ENCODE peak calls at places on chromosome 17, in ten cellular contexts. M is glutamatergic neuron; Y is mesothelial cell of epicardium; C is foreskin fibroblast; X is NCI-H1048; A is fibroblast of pulmonary artery; J is CD8-positive, alpha-beta memory T cell; U is activated CD4-positive, alpha-beta T cell treated with anti-CD3 and anti-CD28 coated beads for 1 hour; P is fibroblast of gingiva; E is left lung. N is an unnamed sample.

GRCh38 chr17:83074696-83075223 is 4.6 kb upstream of the METRNL start:
- DNase-seq in A (no peak), C (no peak), U (no peak), E (no peak), Y (no peak), J (no peak), X (no peak), P (no peak), M (no peak), N (no peak)

GRCh38 chr17:79473111-79473835 is 137.6 kb downstream of the RBFOX3 start:
- DNase-seq in P (no peak), M (no peak), E (peak; percentile 34), Y (no peak), C (no peak), U (no peak), A (no peak), X (no peak), J (no peak), N (no peak)

GRCh38 chr17:8922451-8922850 is 43.1 kb downstream of the PIK3R5 start:
- DNase-seq in M (no peak), E (no peak), X (no peak), J (no peak), A (peak; percentile 91), Y (no peak), C (peak; percentile 73), U (no peak), P (peak; percentile 70), N (no peak)

GRCh38 chr17:75371981-75372380 is 33.5 kb downstream of the GRB2 start:
- DNase-seq in M (no peak), E (no peak), U (no peak), C (no peak), X (no peak), Y (no peak), A (no peak), P (no peak), J (no peak), N (no peak)

GRCh38 chr17:80899402-80900268 is 92.0 kb upstream of the CHMP6 start:
- DNase-seq in P (no peak), Y (no peak), C (peak; percentile 47), E (peak; percentile 59), M (peak; percentile 72), J (peak; percentile 57), X (no peak), U (peak; percentile 71), A (peak; percentile 14), N (peak; percentile 74)

GRCh38 chr17:49018673-49019215 is 21.6 kb downstream of the IGF2BP1 start:
- DNase-seq in X (no peak), U (no peak), P (no peak), C (no peak), M (no peak), E (no peak), A (no peak), J (no peak), Y (no peak), N (no peak)

GRCh38 chr17:21678451-21679081 is 13.8 kb upstream of the KCNJ18 start:
- DNase-seq in J (no peak), M (no peak), P (no peak), X (no peak), C (no peak), U (no peak), Y (no peak), E (peak; percentile 81), A (no peak), N (no peak)

GRCh38 chr17:66676421-66676820 is 158.5 kb upstream of the CACNG5 start:
- DNase-seq in P (peak; percentile 49), M (no peak), J (no peak), U (no peak), A (no peak), X (no peak), Y (no peak), C (peak; percentile 61), E (peak; percentile 76), N (no peak)

GRCh38 chr17:58148609-58149008 is 425 bp downstream of the OR4D1 start:
- DNase-seq in M (no peak), C (no peak), A (no peak), E (no peak), X (no peak), Y (no peak), J (no peak), P (no peak), U (no peak), N (no peak)

GRCh38 chr17:74089869-74090464 is 113.5 kb upstream of the RPL38 start:
- DNase-seq in Y (no peak), M (peak; percentile 71), X (peak; percentile 9), A (peak; percentile 49), P (no peak), J (no peak), U (no peak), E (no peak), C (peak; percentile 3), N (no peak)

GRCh38 chr17:74276051-74276476 is 2.0 kb downstream of the DNAI2 start:
- DNase-seq in P (no peak), X (no peak), A (peak; percentile 74), U (no peak), C (no peak), E (no peak), Y (no peak), M (no peak), J (no peak), N (no peak)

GRCh38 chr17:7445011-7445927 is at the start of gene CHRNB1:
- DNase-seq in E (peak; percentile 96), J (peak; percentile 30), A (no peak), U (no peak), Y (peak; percentile 49), X (no peak), C (peak; percentile 69), M (peak; percentile 84), P (peak; percentile 31), N (no peak)